ENCODE peak calls at places on chromosome 15, in eight cellular contexts. B is ovary, T is GM20000, E is neural crest cell, C is astrocyte, G is hepatocyte, O is uterus, F is HFF-Myc. Y is an unnamed sample.

GRCh38 chr15:80706161-80706560 is 11.1 kb downstream of the ABHD17C start:
- DNase-seq in C (no peak), G (no peak), O (no peak), E (no peak), F (no peak), B (no peak), T (no peak), Y (no peak)

GRCh38 chr15:68682906-68683490 is 104.2 kb downstream of the CORO2B start:
- DNase-seq in O (peak; percentile 15), E (no peak), B (no peak), C (no peak), F (no peak), G (no peak), T (no peak), Y (no peak)

GRCh38 chr15:75023194-75024101 is at the start of gene PPCDC:
- DNase-seq in O (peak; percentile 97), E (peak; percentile 94), C (peak; percentile 76), G (peak; percentile 97), T (peak; percentile 94), B (peak; percentile 96), F (peak; percentile 91), Y (peak; percentile 97)

GRCh38 chr15:90211440-90212168 is 10.5 kb downstream of the SEMA4B start:
- DNase-seq in F (no peak), C (peak; percentile 69), O (no peak), E (no peak), G (peak; percentile 86), T (no peak), B (no peak), Y (no peak)

GRCh38 chr15:42282344-42282743 is 9.1 kb upstream of the TMEM87A start:
- DNase-seq in F (no peak), B (no peak), C (no peak), E (no peak), T (no peak), O (no peak), G (no peak), Y (no peak)

GRCh38 chr15:32682569-32682968 is 35.2 kb upstream of the GREM1 start:
- DNase-seq in T (no peak), G (peak; percentile 24), B (no peak), E (no peak), C (peak; percentile 96), F (no peak), O (no peak), Y (no peak)

GRCh38 chr15:92613841-92614240 is 41.7 kb downstream of the FAM174B start:
- DNase-seq in C (no peak), O (no peak), F (no peak), B (no peak), T (no peak), G (no peak), E (no peak), Y (no peak)

GRCh38 chr15:47725924-47726323 is 8.6 kb downstream of the SEMA6D start:
- DNase-seq in C (no peak), F (no peak), O (no peak), T (no peak), G (no peak), E (no peak), B (no peak), Y (no peak)

GRCh38 chr15:92733934-92734521 is 78.5 kb upstream of the FAM174B start:
- DNase-seq in T (no peak), F (no peak), G (peak; percentile 26), B (peak; percentile 44), E (no peak), O (no peak), C (peak; percentile 44), Y (peak; percentile 33)

GRCh38 chr15:66154581-66154980 is 99.0 kb downstream of the MEGF11 start:
- DNase-seq in E (no peak), G (no peak), C (no peak), F (no peak), T (no peak), O (no peak), B (no peak), Y (no peak)

GRCh38 chr15:101276501-101277037 is 716 bp downstream of the SELENOS start:
- DNase-seq in G (peak; percentile 59), E (no peak), T (peak; percentile 58), F (no peak), B (no peak), C (peak; percentile 34), O (no peak), Y (peak; percentile 61)

GRCh38 chr15:83248151-83248851 is 36.2 kb downstream of the BNC1 start:
- DNase-seq in C (peak; percentile 38), T (peak; percentile 40), G (peak; percentile 80), B (no peak), E (peak; percentile 57), O (no peak), F (peak; percentile 59), Y (peak; percentile 34)

GRCh38 chr15:39700301-39700700 is 82.3 kb downstream of the FSIP1 start:
- DNase-seq in G (no peak), E (no peak), C (no peak), B (no peak), O (no peak), T (no peak), F (no peak), Y (no peak)

GRCh38 chr15:68383161-68384074 is 48.5 kb downstream of the ITGA11 start:
- DNase-seq in B (no peak), O (peak; percentile 36), G (peak; percentile 44), E (peak; percentile 30), C (no peak), F (peak; percentile 49), T (peak; percentile 77), Y (peak; percentile 58)

GRCh38 chr15:46280753-46281521 is 646.1 kb downstream of the SQOR start:
- DNase-seq in G (peak; percentile 28), F (no peak), O (no peak), E (no peak), B (no peak), T (no peak), C (no peak), Y (no peak)

GRCh38 chr15:39376371-39376909 is 204.4 kb upstream of the THBS1 start:
- DNase-seq in E (no peak), G (no peak), B (no peak), T (no peak), O (no peak), F (no peak), C (peak; percentile 64), Y (no peak)

GRCh38 chr15:22878103-22878502 is 39.6 kb downstream of the NIPA2 start:
- DNase-seq in G (no peak), O (no peak), F (no peak), T (no peak), B (no peak), E (no peak), C (no peak), Y (no peak)

GRCh38 chr15:70025413-70026296 is 72.1 kb downstream of the TLE3 start:
- DNase-seq in G (no peak), O (no peak), F (no peak), E (no peak), B (no peak), T (no peak), C (no peak), Y (no peak)

GRCh38 chr15:62112616-62113593 is 46.1 kb downstream of the C2CD4A start:
- DNase-seq in T (no peak), G (peak; percentile 81), E (no peak), B (no peak), O (no peak), C (peak; percentile 81), F (no peak), Y (no peak)

DNA sequence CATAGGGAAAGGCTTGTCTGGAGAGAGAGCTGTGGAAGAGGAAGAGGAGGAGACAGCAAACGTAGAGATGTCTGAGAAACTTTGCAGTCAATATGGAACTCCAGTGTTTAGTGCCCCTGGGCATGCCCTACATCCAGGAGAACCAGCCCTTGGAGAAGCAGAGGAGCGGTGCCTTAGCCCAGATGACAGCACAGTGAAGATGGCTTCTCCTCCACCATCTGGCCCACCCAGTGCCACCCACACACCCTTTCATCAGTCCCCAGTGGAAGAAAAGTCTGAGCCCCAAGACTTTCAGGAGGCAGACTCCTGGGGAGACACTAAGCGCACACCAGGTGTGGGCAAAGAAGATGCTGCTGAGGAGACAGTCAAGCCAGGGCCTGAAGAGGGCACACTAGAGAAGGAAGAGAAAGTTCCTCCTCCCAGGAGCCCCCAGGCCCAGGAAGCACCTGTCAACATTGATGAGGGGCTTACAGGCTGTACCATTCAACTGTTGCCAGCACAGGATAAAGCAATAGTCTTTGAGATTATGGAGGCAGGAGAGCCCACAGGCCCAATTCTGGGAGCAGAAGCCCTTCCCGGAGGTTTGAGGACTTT is 6.9 kb downstream of the MAP1A start:
- DNase-seq in B (no peak), T (no peak), G (no peak), E (no peak), O (no peak), F (no peak), C (no peak), Y (no peak)
- TF ChIP-seq CTCF in B (no peak), T (no peak), G (no peak), E (no peak), O (no peak), F (no peak), C (no peak), Y (no peak)

GRCh38 chr15:33730815-33731214 is 237.5 kb upstream of the CHRM5 start:
- DNase-seq in C (no peak), F (no peak), G (no peak), B (no peak), O (no peak), E (no peak), T (peak; percentile 11), Y (no peak)

GRCh38 chr15:33724321-33725036 is 243.8 kb upstream of the CHRM5 start:
- DNase-seq in C (no peak), O (no peak), G (no peak), B (no peak), E (no peak), T (no peak), F (no peak), Y (no peak)

GRCh38 chr15:33735143-33735542 is 233.2 kb upstream of the CHRM5 start:
- DNase-seq in F (no peak), C (no peak), B (no peak), O (no peak), E (no peak), T (no peak), G (no peak), Y (no peak)

DNA sequence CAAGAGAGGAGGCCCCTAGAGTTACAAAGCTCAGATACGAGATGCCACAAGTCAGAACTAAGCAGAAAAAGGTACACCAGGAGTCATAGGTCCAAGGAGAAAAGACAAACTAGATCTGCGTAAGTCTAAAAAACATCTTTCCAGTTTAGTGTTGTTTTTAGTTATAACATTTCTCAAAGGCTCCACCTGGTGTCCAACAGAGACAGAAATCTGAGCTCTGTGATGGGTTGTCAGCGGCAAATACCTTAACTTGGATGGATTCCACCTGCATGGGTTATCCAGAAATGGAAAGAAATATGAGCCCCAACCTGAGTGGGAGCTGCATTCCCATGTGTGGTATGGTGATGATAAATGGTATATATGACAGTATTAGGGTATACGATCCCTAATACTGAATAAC is 238.6 kb upstream of the CHRM5 start:
- DNase-seq in B (no peak), O (no peak), F (no peak), G (peak; percentile 41), T (no peak), E (no peak), C (no peak), Y (no peak)
- TF ChIP-seq CTCF in B (no peak), O (no peak), F (peak; percentile 6), G (peak; percentile 48), T (no peak), E (peak; percentile 58), C (peak; percentile 29), Y (no peak)

GRCh38 chr15:99371180-99372103 is 120.2 kb downstream of the LRRC28 start:
- DNase-seq in G (no peak), T (peak; percentile 30), F (no peak), B (no peak), E (no peak), C (peak; percentile 32), O (no peak), Y (peak; percentile 4)
- TF ChIP-seq CTCF in G (no peak), T (no peak), F (no peak), B (no peak), E (no peak), C (no peak), O (no peak), Y (no peak)

GRCh38 chr15:55196458-55197361 is at the start of gene RSL24D1:
- DNase-seq in T (peak; percentile 88), F (peak; percentile 95), O (peak; percentile 97), E (peak; percentile 85), G (peak; percentile 99), B (peak; percentile 94), C (peak; percentile 97), Y (peak; percentile 98)
- TF ChIP-seq CTCF in T (peak; percentile 30), F (peak; percentile 13), O (peak; percentile 52), E (peak; percentile 52), G (peak; percentile 50), B (peak; percentile 38), C (no peak), Y (peak; percentile 38)

Y was measured in activated CD8-positive, alpha-beta T cell treated with anti-CD3 and anti-CD28 coated beads for 36 hours.